ENCODE peak calls at places on chromosomes 13 and 19, in eight cellular contexts. Y is stimulated activated CD4-positive, alpha-beta T cell treated with anti-CD3 and anti-CD28 coated beads, TNF-alpha, amount 100 ng/mL, for 48 hours; B is hypothalamus; Q is substantia nigra; N is AG08395; C is DMS 273 treated with DMSO at 0.1 percent for 48 hours; T is AML-193; O is astrocyte of the spinal cord. H is an unnamed sample.
A peak's percentile ranks its signal among the peaks of the same experiment; 100 is the strongest.

GRCh38 chr13:64884976-64885375 is 2345.2 kb downstream of the PCDH9 start:
- DNase-seq in Y (no peak), B (no peak), Q (no peak), N (no peak), C (no peak), T (no peak), O (no peak), H (no peak)

GRCh38 chr13:30816733-30817132 is 81.4 kb downstream of the ALOX5AP start:
- DNase-seq in Y (no peak), B (no peak), Q (no peak), N (no peak), C (no peak), T (peak; percentile 64), O (no peak), H (peak; percentile 49)

GRCh38 chr13:32316030-32316344 is 679 bp downstream of the BRCA2 start:
- DNase-seq in Y (peak; percentile 24), B (no peak), Q (no peak), N (no peak), C (no peak), T (no peak), O (no peak), H (no peak)

GRCh38 chr13:112995395-112996091 is 26.5 kb downstream of the MCF2L start:
- DNase-seq in Y (no peak), B (no peak), Q (no peak), N (no peak), C (no peak), T (no peak), O (no peak), H (no peak)

GRCh38 chr19:2785244-2786000 is at the start of gene THOP1:
- DNase-seq in Y (peak; percentile 100), B (peak; percentile 98), Q (peak; percentile 95), N (peak; percentile 100), C (peak; percentile 95), T (peak; percentile 97), O (peak; percentile 99), H (peak; percentile 96)

GRCh38 chr13:52845334-52845761 is 3.1 kb downstream of the PCDH8 start:
- DNase-seq in Y (no peak), B (no peak), Q (no peak), N (no peak), C (no peak), T (no peak), O (no peak), H (no peak)

GRCh38 chr19:29881386-29881785 is 60.7 kb upstream of the URI1 start:
- DNase-seq in Y (no peak), B (no peak), Q (no peak), N (peak; percentile 64), C (no peak), T (no peak), O (no peak), H (no peak)

GRCh38 chr19:33562636-33563035 is 41.0 kb upstream of the PEPD start:
- DNase-seq in Y (no peak), B (no peak), Q (no peak), N (no peak), C (no peak), T (no peak), O (no peak), H (no peak)

GRCh38 chr19:31254611-31255010 is 94.6 kb downstream of the TSHZ3 start:
- DNase-seq in Y (no peak), B (no peak), Q (no peak), N (no peak), C (no peak), T (no peak), O (no peak), H (no peak)

GRCh38 chr13:59734393-59734792 is 429.3 kb downstream of the DIAPH3 start:
- DNase-seq in Y (no peak), B (no peak), Q (no peak), N (no peak), C (no peak), T (no peak), O (no peak), H (no peak)

GRCh38 chr19:42512743-42513304 is 15.5 kb downstream of the CEACAM1 start:
- DNase-seq in Y (no peak), B (no peak), Q (no peak), N (no peak), C (no peak), T (no peak), O (no peak), H (no peak)